ENCODE peak calls at places on chromosome 11, in six cellular contexts. P, M, R, I, B and W are unnamed samples. For H3K4me1, the result is how much of the 10 kb centered on the place peaks cover.

GRCh38 chr11:12160680-12161079 is 50.3 kb downstream of the MICAL2 start:
- DNase-seq in P (no peak), M (peak), I (no peak), R (no peak), B (no peak), W (peak)

GRCh38 chr11:75801362-75802021 is 13.5 kb upstream of the UVRAG start:
- DNase-seq in P (no peak), I (peak), R (peak), M (no peak), B (no peak), W (peak)

GRCh38 chr11:120167659-120168058 is 29.7 kb upstream of the TRIM29 start:
- DNase-seq in I (no peak), M (peak), R (no peak), P (no peak), B (no peak), W (no peak)

GRCh38 chr11:34613015-34613414 is 7.9 kb upstream of the EHF start:
- DNase-seq in R (no peak), B (no peak), P (no peak), M (no peak), I (no peak), W (no peak)

GRCh38 chr11:125939081-125939521 is 6.7 kb upstream of the VSIG10L2 start:
- DNase-seq in R (no peak), M (peak), I (no peak), P (peak), B (no peak), W (no peak)

GRCh38 chr11:111735262-111736116 is 30.7 kb downstream of the PPP2R1B start:
- DNase-seq in R (peak), M (no peak), P (peak), I (peak), B (peak), W (peak)

GRCh38 chr11:1257366-1257765 is 34.5 kb downstream of the MUC5B start:
- DNase-seq in P (no peak), B (no peak), M (no peak), R (no peak), I (no peak), W (no peak)

GRCh38 chr11:2892215-2893020 is 6.8 kb upstream of the CDKN1C start:
- DNase-seq in P (peak), B (no peak), I (no peak), R (peak), M (peak), W (peak)

GRCh38 chr11:70433966-70434812 is 35.9 kb downstream of the CTTN start:
- DNase-seq in M (no peak), P (no peak), R (no peak), B (no peak), I (no peak), W (no peak)

GRCh38 chr11:82049199-82049598 is 684.5 kb downstream of the FAM181B start:
- DNase-seq in B (no peak), M (no peak), I (no peak), P (no peak), R (no peak), W (no peak)

GRCh38 chr11:92259861-92260260 is 35.2 kb downstream of the FAT3 start:
- DNase-seq in M (no peak), B (no peak), R (no peak), I (no peak), P (no peak), W (no peak)

GRCh38 chr11:57567512-57568329 is at the start of gene UBE2L6:
- DNase-seq in M (peak), B (no peak), R (peak), I (peak), P (peak), W (peak)

GRCh38 chr11:81644239-81644840 is 1089.3 kb downstream of the FAM181B start:
- DNase-seq in I (no peak), M (no peak), R (no peak), P (no peak), B (peak), W (no peak)

GRCh38 chr11:65516135-65516968 is 8.5 kb upstream of the SCYL1 start:
- DNase-seq in R (peak), I (no peak), P (no peak), M (peak), B (no peak), W (no peak)

GRCh38 chr11:6377902-6378694 is 12.2 kb upstream of the SMPD1 start:
- DNase-seq in I (no peak), B (no peak), M (no peak), P (no peak), R (no peak), W (no peak)

GRCh38 chr11:69155302-69156198 is at the start of gene SMIM38:
- DNase-seq in I (no peak), P (no peak), M (peak), B (no peak), R (peak), W (peak)

GRCh38 chr11:26276798-26277424 is 55.0 kb upstream of the ANO3 start:
- DNase-seq in R (peak), B (peak), I (peak), P (peak), M (no peak), W (peak)

GRCh38 chr11:111186308-111186967 is 59.1 kb upstream of the POU2AF2 start:
- DNase-seq in I (no peak), B (no peak), M (no peak), R (no peak), P (no peak), W (no peak)

GRCh38 chr11:85806876-85807275 is 4.1 kb downstream of the SYTL2 start:
- DNase-seq in M (no peak), R (no peak), P (no peak), B (peak), I (no peak), W (no peak)

GRCh38 chr11:119773016-119773415 is 44.0 kb upstream of the NECTIN1 start:
- DNase-seq in I (no peak), R (no peak), M (peak), P (no peak), B (no peak), W (no peak)

GRCh38 chr11:34075178-34075820 is 23.8 kb downstream of the CAPRIN1 start:
- DNase-seq in I (no peak), P (no peak), R (no peak), M (no peak), B (peak), W (no peak)

GRCh38 chr11:32440372-32440888 is 5.1 kb upstream of the WT1 start:
- DNase-seq in P (no peak), B (no peak), R (no peak), M (no peak), I (no peak), W (no peak)

GRCh38 chr11:44065161-44065571 is 904 bp upstream of the ACCS start:
- DNase-seq in B (no peak), M (no peak), I (no peak), R (no peak), P (no peak), W (no peak)

GRCh38 chr11:118691926-118692830 is 12.7 kb upstream of the TREH start:
- DNase-seq in R (no peak), P (no peak), B (peak), M (peak), I (no peak), W (no peak)

GRCh38 chr11:69721061-69721460 is 17.2 kb upstream of the FGF19 start:
- DNase-seq in R (no peak), I (no peak), B (no peak), P (no peak), M (no peak), W (no peak)

GRCh38 chr11:79199729-79200354 is 241.0 kb downstream of the TENM4 start:
- DNase-seq in R (no peak), B (no peak), I (no peak), M (no peak), P (no peak), W (no peak)

GRCh38 chr11:130314749-130315285 is at the start of gene ZBTB44:
- DNase-seq in R (peak), B (peak), P (peak), I (peak), M (peak), W (peak)

GRCh38 chr11:91243065-91243464 is 981.6 kb upstream of the FAT3 start:
- DNase-seq in M (no peak), R (no peak), B (no peak), I (no peak), P (no peak), W (no peak)

GRCh38 chr11:119518746-119519382 is 95.9 kb upstream of the THY1 start:
- DNase-seq in B (peak), P (no peak), I (no peak), M (no peak), R (no peak), W (no peak)

GRCh38 chr11:67006029-67006884 is 16.7 kb upstream of the SYT12 start:
- DNase-seq in R (peak), P (no peak), I (peak), M (no peak), B (no peak), W (peak)

GRCh38 chr11:70633610-70634009 is 235.3 kb downstream of the CTTN start:
- DNase-seq in R (no peak), B (no peak), I (no peak), M (no peak), P (no peak), W (no peak)

GRCh38 chr11:952406-953385 is 27.0 kb downstream of the AP2A2 start:
- DNase-seq in R (no peak), P (no peak), B (no peak), I (no peak), M (no peak), W (no peak)

GRCh38 chr11:9615031-9615451 is 41.6 kb downstream of the WEE1 start:
- DNase-seq in R (no peak), M (peak), P (no peak), B (no peak), I (no peak), W (no peak)

GRCh38 chr11:9617960-9618359 is 44.5 kb downstream of the WEE1 start:
- DNase-seq in I (no peak), R (no peak), B (peak), P (no peak), M (no peak), W (no peak)

GRCh38 chr11:9613830-9614762 is 40.6 kb downstream of the WEE1 start:
- DNase-seq in R (peak), P (peak), B (peak), M (peak), I (peak), W (peak)

GRCh38 chr11:9616858-9617257 is 43.4 kb downstream of the WEE1 start:
- DNase-seq in R (no peak), M (no peak), B (no peak), I (no peak), P (no peak), W (no peak)

DNA sequence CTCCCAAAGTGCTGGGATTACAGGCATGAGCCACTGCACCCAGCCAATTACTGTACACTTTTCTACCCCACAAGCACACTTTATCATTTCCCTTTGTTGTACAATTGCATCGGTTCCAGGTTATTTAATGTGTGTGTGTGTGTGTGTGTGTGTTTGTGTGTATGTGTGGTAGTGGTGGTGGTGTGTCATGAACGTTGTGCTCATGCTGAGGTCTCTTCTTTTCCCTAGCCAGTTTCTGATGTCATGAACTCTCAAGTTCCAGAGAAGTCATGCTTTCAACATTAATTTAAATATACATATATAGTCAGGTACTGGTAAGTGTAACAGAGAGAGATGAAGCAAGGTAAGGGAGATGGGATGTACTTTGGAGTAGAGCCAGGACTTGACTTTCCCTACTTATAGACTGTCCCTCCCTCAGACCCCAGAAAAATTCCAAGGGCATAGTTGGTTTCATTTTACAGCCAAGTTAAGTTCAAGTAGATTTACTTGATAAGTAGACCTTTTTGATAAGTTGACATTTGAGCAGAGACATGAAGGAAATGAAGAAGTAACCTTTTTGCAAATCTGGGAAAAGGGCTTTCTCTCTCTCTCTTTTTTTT is 42.7 kb downstream of the WEE1 start:
- DNase-seq in P (no peak), I (no peak), B (no peak), R (no peak), M (no peak), W (no peak)
- H3K4me1 ChIP-seq in P (under half), I (under half), B (under half), R (under half), M (under half), W (under half)

DNA sequence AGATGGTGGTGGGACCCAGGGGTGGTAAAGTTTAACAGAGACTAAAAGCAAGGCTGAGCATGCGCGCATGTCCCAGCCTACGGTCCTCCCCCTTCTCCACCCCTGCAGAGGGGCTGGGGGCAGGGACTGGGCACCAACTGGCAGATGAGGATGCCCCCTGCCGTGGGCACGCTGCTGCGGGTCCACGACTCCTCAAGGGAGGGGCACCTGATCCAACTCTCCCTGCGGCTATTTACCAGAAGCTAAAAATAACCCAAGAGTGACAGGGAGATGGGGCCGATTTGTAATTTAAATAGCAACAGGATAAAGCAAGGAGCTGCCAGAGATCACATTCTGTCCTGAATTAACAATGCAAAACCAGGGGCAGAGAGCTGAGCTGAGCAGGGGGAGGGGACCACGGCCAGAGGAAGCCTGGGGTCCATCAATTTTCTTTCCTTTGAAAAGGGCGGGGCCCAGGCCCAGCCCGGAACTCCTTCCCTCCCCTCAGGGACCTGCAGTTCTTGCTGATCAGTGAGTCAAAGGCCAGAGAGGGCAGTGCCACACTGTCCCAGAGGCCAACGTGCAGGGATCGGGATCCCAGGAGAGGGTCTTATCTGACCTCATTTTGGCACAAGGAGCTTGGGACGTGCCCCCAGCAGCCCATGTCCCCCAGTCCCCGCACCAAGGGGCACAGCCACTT is 8.1 kb upstream of the DGKZ start:
- DNase-seq in B (no peak), R (peak), P (no peak), I (no peak), M (no peak), W (peak)
- H3K27ac ChIP-seq in B (no peak), R (peak), P (peak), I (no peak), M (peak), W (peak)

GRCh38 chr11:39174228-39174627 is 2285.2 kb downstream of the LRRC4C start:
- DNase-seq in M (no peak), I (no peak), P (no peak), R (no peak), B (no peak), W (no peak)

GRCh38 chr11:39177678-39178077 is 2281.8 kb downstream of the LRRC4C start:
- DNase-seq in P (no peak), B (no peak), I (no peak), M (no peak), R (no peak), W (no peak)

DNA sequence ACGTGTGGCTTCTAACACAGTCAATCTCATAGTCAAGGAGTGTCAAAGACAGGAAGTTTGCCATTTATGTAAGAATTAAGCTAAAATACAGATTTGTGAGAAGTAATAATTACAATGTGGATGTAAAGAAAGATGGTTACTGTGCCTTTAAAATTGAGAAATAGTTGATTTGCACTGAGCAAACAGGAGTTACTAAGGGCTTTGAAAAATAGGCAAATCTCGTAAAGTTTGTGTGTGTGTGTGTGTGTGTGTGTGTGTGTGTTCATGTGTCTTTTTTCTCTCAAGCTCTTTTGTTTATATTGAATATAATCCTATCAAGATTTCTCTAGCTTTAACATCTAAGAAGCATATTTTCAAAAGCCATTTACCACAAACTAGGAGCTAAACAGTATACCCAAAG is 2284.5 kb downstream of the LRRC4C start:
- DNase-seq in P (no peak), B (no peak), M (no peak), R (no peak), I (no peak), W (no peak)
- H3K4me3 ChIP-seq in P (no peak), B (no peak), M (no peak), R (no peak), I (no peak), W (no peak)

DNA sequence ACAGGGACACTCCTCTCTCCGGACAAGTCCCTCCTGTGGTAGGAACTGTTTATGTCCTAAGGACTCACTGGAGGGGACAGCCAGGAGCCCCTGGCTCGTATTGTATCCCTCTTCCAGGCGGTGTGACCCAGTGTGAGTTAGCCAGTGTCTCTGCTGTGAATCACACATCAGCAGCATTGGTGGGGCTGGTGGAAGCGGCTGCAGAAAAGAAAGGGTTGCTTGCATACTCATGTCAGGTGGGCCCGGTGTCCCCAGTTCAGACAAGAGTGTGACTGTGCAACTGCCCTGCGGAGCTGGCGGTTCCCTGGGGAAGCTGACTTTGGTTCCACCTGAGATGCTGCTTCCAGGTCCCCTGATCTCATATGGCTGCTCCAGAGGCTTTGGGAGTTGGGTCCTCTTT is 99.4 kb downstream of the ZBTB16 start:
- DNase-seq in P (no peak), B (no peak), R (peak), M (no peak), I (no peak), W (no peak)
- H3K4me1 ChIP-seq in P (under half), B (half or more), R (half or more), M (half or more), I (under half), W (half or more)

GRCh38 chr11:63869686-63870085 is 30.8 kb downstream of the MARK2 start:
- DNase-seq in P (no peak), I (no peak), R (no peak), B (no peak), M (no peak), W (no peak)

GRCh38 chr11:63869171-63869591 is 30.3 kb downstream of the MARK2 start:
- DNase-seq in B (peak), R (no peak), M (no peak), I (no peak), P (no peak), W (no peak)

GRCh38 chr11:63868399-63869064 is 29.6 kb downstream of the MARK2 start:
- DNase-seq in B (no peak), M (no peak), R (no peak), P (no peak), I (peak), W (no peak)

GRCh38 chr11:63871962-63872832 is 33.3 kb downstream of the MARK2 start:
- DNase-seq in I (peak), B (peak), R (peak), M (peak), P (peak), W (peak)

GRCh38 chr11:63870351-63871197 is 31.7 kb downstream of the MARK2 start:
- DNase-seq in M (no peak), R (no peak), B (no peak), I (no peak), P (no peak), W (no peak)
- H3K27ac ChIP-seq in M (peak), R (peak), B (no peak), I (peak), P (peak), W (peak)